ENCODE peak calls at places on chromosomes 7 and 10, in five cellular contexts. M is T-helper 2 cell; N is stimulated activated CD8-positive, alpha-beta memory T cell treated with anti-CD3 and anti-CD28 coated beads, Interleukin-7, amount 100 ng/mL, for 1 hour; K is activated CD4-positive, alpha-beta memory T cell treated with anti-CD3 and anti-CD28 coated beads, Interleukin-2, amount 10 ng/mL, durations not matched to agents 7 days and 5 days; A is esophagus squamous epithelium. B is an unnamed sample.

GRCh38 chr10:76150139-76150885 is 718.9 kb downstream of the LRMDA start:
- DNase-seq in M (no peak), N (no peak), K (no peak), A (no peak), B (no peak)

GRCh38 chr7:30800785-30801252 is 29.6 kb downstream of the MINDY4 start:
- DNase-seq in M (no peak), N (no peak), K (peak), A (no peak), B (peak)

GRCh38 chr10:60549686-60550085 is 160.0 kb upstream of the ANK3 start:
- DNase-seq in M (no peak), N (no peak), K (no peak), A (no peak), B (no peak)

GRCh38 chr7:126574276-126574675 is 678.5 kb downstream of the GRM8 start:
- DNase-seq in M (no peak), N (no peak), K (no peak), A (no peak), B (no peak)

GRCh38 chr10:69768386-69768785 is 33.3 kb upstream of the COL13A1 start:
- DNase-seq in M (no peak), N (no peak), K (no peak), A (no peak), B (no peak)

GRCh38 chr7:106068986-106069385 is 43.1 kb downstream of the SYPL1 start:
- DNase-seq in M (no peak), N (no peak), K (no peak), A (no peak), B (no peak)

GRCh38 chr10:132614431-132615341 is 77.1 kb downstream of the INPP5A start:
- DNase-seq in M (no peak), N (no peak), K (no peak), A (no peak), B (no peak)

GRCh38 chr10:44234471-44234850 is 150.4 kb downstream of the CXCL12 start:
- DNase-seq in M (no peak), N (no peak), K (no peak), A (no peak), B (no peak)